ENCODE peak calls at places on chromosomes 11 and 22, in seven cellular contexts. S is activated CD4-positive, alpha-beta T cell treated with anti-CD3 and anti-CD28 coated beads for 24 hours; K is ELF-1; Q is A549; D is CD8-positive, alpha-beta T cell; E is Ammon's horn; Y is A172. F is an unnamed sample.

GRCh38 chr11:1299621-1300020 is 9.8 kb downstream of the TOLLIP start:
- DNase-seq in S (no peak), K (peak; percentile 24), Q (no peak), D (no peak), E (no peak), Y (no peak), F (no peak)

GRCh38 chr11:120539681-120540369 is 28.3 kb downstream of the GRIK4 start:
- DNase-seq in S (no peak), K (no peak), Q (no peak), D (no peak), E (no peak), Y (peak; percentile 78), F (no peak)

GRCh38 chr11:120236169-120237107 is 3.5 kb upstream of the POU2F3 start:
- DNase-seq in S (no peak), K (peak; percentile 80), Q (no peak), D (no peak), E (no peak), Y (peak; percentile 64), F (no peak)

GRCh38 chr11:33065445-33066178 is 26.2 kb downstream of the TCP11L1 start:
- DNase-seq in S (peak; percentile 58), K (peak; percentile 93), Q (peak; percentile 56), D (peak; percentile 48), E (peak; percentile 79), Y (peak; percentile 65), F (peak; percentile 75)

GRCh38 chr11:8597182-8597581 is 3.2 kb upstream of the STK33 start:
- DNase-seq in S (no peak), K (no peak), Q (peak; percentile 44), D (no peak), E (no peak), Y (no peak), F (no peak)

GRCh38 chr11:75078233-75078632 is 18.4 kb downstream of the OR2AT4 start:
- DNase-seq in S (no peak), K (peak; percentile 10), Q (no peak), D (no peak), E (no peak), Y (peak; percentile 86), F (no peak)

GRCh38 chr22:49676783-49677494 is 150.7 kb downstream of the BRD1 start:
- DNase-seq in S (no peak), K (no peak), Q (no peak), D (no peak), E (no peak), Y (no peak), F (no peak)

GRCh38 chr11:74018331-74019005 is 9.6 kb upstream of the UCP3 start:
- DNase-seq in S (no peak), K (no peak), Q (no peak), D (no peak), E (peak; percentile 87), Y (no peak), F (no peak)

GRCh38 chr11:107598225-107599139 is 7.5 kb downstream of the ELMOD1 start:
- DNase-seq in S (no peak), K (peak; percentile 40), Q (peak; percentile 22), D (no peak), E (no peak), Y (peak; percentile 10), F (no peak)

GRCh38 chr11:31932879-31933278 is 121.8 kb upstream of the PAX6 start:
- DNase-seq in S (no peak), K (no peak), Q (no peak), D (no peak), E (no peak), Y (no peak), F (no peak)

GRCh38 chr11:29093416-29093815 is 923.4 kb downstream of the KCNA4 start:
- DNase-seq in S (no peak), K (no peak), Q (peak; percentile 33), D (no peak), E (no peak), Y (peak; percentile 39), F (no peak)

GRCh38 chr11:29634744-29635143 is 382.1 kb downstream of the KCNA4 start:
- DNase-seq in S (no peak), K (no peak), Q (no peak), D (no peak), E (no peak), Y (no peak), F (no peak)

GRCh38 chr11:100585728-100586127 is 101.4 kb upstream of the ARHGAP42 start:
- DNase-seq in S (no peak), K (no peak), Q (no peak), D (no peak), E (no peak), Y (no peak), F (no peak)

GRCh38 chr11:128313931-128314330 is 273.4 kb downstream of the ETS1 start:
- DNase-seq in S (no peak), K (no peak), Q (no peak), D (no peak), E (no peak), Y (no peak), F (no peak)

GRCh38 chr11:73381589-73381988 is 5.4 kb downstream of the RELT start:
- DNase-seq in S (no peak), K (no peak), Q (no peak), D (no peak), E (no peak), Y (no peak), F (no peak)

GRCh38 chr22:20237480-20238440 is 30.4 kb downstream of the RTN4R start:
- DNase-seq in S (no peak), K (no peak), Q (no peak), D (no peak), E (no peak), Y (no peak), F (peak; percentile 47)

GRCh38 chr22:49969751-49970527 is 9.4 kb downstream of the PIM3 start:
- DNase-seq in S (no peak), K (peak; percentile 2), Q (no peak), D (no peak), E (peak; percentile 2), Y (no peak), F (no peak)